ENCODE peak calls at places on chromosomes 6 and 20, in four cellular contexts. F is CD8-positive, alpha-beta T cell; O is pancreas; E is lower lobe of right lung. J is an unnamed sample. For H3K9me3, the result is how much of the 10 kb centered on the place peaks cover.

GRCh38 chr6:114100421-114100820 is 129.5 kb upstream of the HDAC2 start:
- DNase-seq in F (no peak), O (no peak), E (no peak), J (no peak)

GRCh38 chr6:33317668-33318425 is at the start of gene ZBTB22:
- DNase-seq in F (peak), O (peak), E (peak), J (peak)

GRCh38 chr6:89308525-89309400 is 6.3 kb downstream of the GABRR2 start:
- DNase-seq in F (no peak), O (no peak), E (no peak), J (no peak)

GRCh38 chr6:43977404-43978111 is 149.7 kb downstream of the MRPL14 start:
- DNase-seq in F (no peak), O (no peak), E (no peak), J (peak)

GRCh38 chr6:95420792-95421191 is 156.5 kb upstream of the MANEA start:
- DNase-seq in F (peak), O (no peak), E (no peak), J (no peak)

GRCh38 chr6:75791881-75792280 is 42.8 kb downstream of the MYO6 start:
- DNase-seq in F (no peak), O (no peak), E (no peak), J (no peak)

GRCh38 chr6:11343963-11344714 is 111.7 kb upstream of the NEDD9 start:
- DNase-seq in F (no peak), O (no peak), E (no peak), J (no peak)

GRCh38 chr6:88983532-88983931 is 20.1 kb upstream of the RNGTT start:
- DNase-seq in F (no peak), O (no peak), E (no peak), J (no peak)

GRCh38 chr6:167644404-167645132 is 182.1 kb upstream of the AFDN start:
- DNase-seq in F (no peak), O (no peak), E (no peak), J (no peak)
- H3K9me3 ChIP-seq in F (under half), O (under half), E (under half), J (under half)

DNA sequence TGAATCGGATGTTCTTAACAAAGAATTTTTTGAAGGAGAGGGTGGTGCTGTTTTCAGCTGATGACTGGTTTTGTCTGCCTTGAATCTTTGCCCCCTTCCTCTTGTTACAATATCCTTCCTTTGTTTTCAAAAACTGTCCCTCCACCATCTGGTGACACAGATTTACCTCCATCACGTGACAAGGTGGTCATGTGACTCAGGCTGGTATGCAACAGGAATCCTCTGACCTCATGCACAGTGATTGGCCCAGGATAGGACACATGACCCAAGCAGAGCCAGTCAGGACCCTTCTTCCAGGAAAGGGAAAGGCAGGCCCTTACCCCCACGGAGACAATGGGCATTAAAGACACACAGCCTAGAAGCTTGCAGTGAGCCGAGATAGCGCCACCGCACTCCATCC is 84.7 kb upstream of the MC3R start:
- DNase-seq in F (no peak), O (no peak), E (no peak), J (no peak)
- H3K9me3 ChIP-seq in F (under half), O (under half), E (under half), J (under half)

GRCh38 chr20:39829255-39829654 is 859.8 kb downstream of the MAFB start:
- DNase-seq in F (no peak), O (no peak), E (no peak), J (no peak)
- H3K9me3 ChIP-seq in F (under half), O (under half), E (under half), J (under half)

GRCh38 chr6:145087034-145087433 is 648.3 kb downstream of the EPM2A start:
- DNase-seq in F (no peak), O (no peak), E (no peak), J (no peak)
- H3K9me3 ChIP-seq in F (under half), O (under half), E (under half), J (under half)

GRCh38 chr6:106808758-106809157 is 165.8 kb downstream of the CD24 start:
- DNase-seq in F (no peak), O (no peak), E (no peak), J (no peak)
- H3K9me3 ChIP-seq in F (under half), O (under half), E (under half), J (under half)

DNA sequence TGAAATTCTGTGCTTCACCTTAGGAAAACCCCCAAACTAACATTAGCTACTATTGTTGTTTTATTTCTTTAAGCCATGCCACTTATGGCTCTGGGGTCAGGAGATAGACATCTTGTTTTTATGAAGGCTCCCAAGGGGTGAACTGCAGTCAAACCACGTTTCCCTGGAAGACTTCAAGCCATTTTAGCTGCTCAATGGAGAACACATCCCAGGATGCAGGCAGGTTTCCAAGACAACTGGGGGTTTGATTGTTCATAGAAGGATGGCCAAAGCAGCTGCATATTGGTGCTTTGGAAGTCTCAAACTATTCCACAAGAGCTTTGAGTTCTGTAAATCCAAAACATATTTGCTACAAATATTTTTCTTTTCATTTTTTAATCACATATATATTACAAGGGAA is 818.0 kb downstream of the MAFB start:
- DNase-seq in F (no peak), O (no peak), E (no peak), J (no peak)
- H3K9me3 ChIP-seq in F (under half), O (under half), E (under half), J (under half)

J was measured in T-helper 17 cell.